ENCODE peak calls at places on chromosomes 11 and 22, in six cellular contexts. X, V, N, A, B and Y are unnamed samples. For H3K36me3, the result is how much of the 10 kb centered on the place peaks cover.

GRCh38 chr11:4664183-4664582 is 20.4 kb downstream of the OR51E1 start:
- DNase-seq in B (no peak), X (no peak), N (no peak), A (no peak), V (no peak), Y (no peak)

GRCh38 chr22:27223317-27224177 is 566.2 kb downstream of the MIAT start:
- DNase-seq in A (no peak), V (no peak), B (no peak), N (no peak), X (no peak), Y (no peak)

GRCh38 chr11:114110948-114111347 is 51.4 kb downstream of the ZBTB16 start:
- DNase-seq in A (no peak), V (no peak), X (no peak), N (peak), B (peak), Y (no peak)

GRCh38 chr11:66443602-66444001 is 5.0 kb upstream of the MRPL11 start:
- DNase-seq in B (no peak), N (no peak), A (no peak), X (no peak), V (no peak), Y (no peak)

GRCh38 chr22:24697671-24698082 is 76.8 kb downstream of the PIWIL3 start:
- DNase-seq in V (no peak), N (peak), B (peak), A (peak), X (no peak), Y (peak)

GRCh38 chr11:13183094-13183825 is 94.3 kb upstream of the BMAL1 start:
- DNase-seq in B (no peak), A (no peak), X (peak), N (no peak), V (no peak), Y (no peak)

GRCh38 chr11:102155676-102156075 is 45.4 kb downstream of the YAP1 start:
- DNase-seq in A (peak), V (no peak), N (no peak), X (no peak), B (no peak), Y (no peak)

GRCh38 chr11:124467376-124468061 is 22.0 kb upstream of the OR8B8 start:
- DNase-seq in B (no peak), N (no peak), V (no peak), X (no peak), A (peak), Y (no peak)

GRCh38 chr11:115941481-115941993 is 437.3 kb upstream of the CADM1 start:
- DNase-seq in N (peak), A (no peak), X (no peak), V (no peak), B (peak), Y (no peak)

GRCh38 chr11:12845739-12846358 is 163.3 kb upstream of the RASSF10 start:
- DNase-seq in B (peak), N (no peak), X (peak), A (no peak), V (no peak), Y (peak)

GRCh38 chr11:100830978-100831732 is 144.1 kb downstream of the ARHGAP42 start:
- DNase-seq in V (no peak), A (peak), N (no peak), B (no peak), X (peak), Y (no peak)

GRCh38 chr11:10041803-10042202 is 252.2 kb downstream of the SBF2 start:
- DNase-seq in N (no peak), V (no peak), X (no peak), B (no peak), A (no peak), Y (no peak)

DNA sequence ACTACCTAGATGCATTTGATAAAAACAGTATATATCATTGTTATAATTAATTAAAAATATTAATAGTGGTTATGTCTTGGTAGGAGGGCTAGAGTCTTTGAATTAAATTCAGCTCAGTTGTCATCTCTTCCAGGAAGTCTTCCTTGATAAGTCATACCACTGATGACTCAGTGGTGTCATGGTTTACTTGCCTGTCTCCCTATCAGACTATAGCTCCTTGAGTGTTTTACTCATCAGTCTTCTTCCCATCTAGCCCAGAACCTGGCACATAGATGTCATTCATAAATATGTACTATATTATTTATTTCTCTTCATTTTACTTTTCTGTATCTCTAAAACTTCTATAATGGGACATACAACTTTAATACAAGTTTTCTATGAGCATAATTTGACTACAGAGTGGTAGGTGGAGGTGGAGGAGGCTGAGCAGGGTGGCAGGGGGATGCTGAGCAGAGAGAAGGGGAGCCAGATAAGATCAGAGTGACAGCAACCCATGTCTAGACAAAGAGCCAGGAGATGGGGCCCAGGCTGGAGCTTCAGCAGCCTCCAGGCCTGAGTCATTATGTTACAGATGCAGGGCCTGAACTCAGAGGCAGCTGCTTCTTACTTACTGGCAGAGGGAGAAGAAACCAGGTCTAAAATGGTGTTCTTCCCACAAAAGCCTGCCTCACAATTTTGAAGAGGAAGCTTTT is 82.3 kb upstream of the PHOX2A start:
- DNase-seq in B (no peak), V (no peak), N (no peak), X (no peak), A (no peak), Y (no peak)
- H3K36me3 ChIP-seq in B (under half), V (under half), N (under half), X (under half), A (under half), Y (under half)

GRCh38 chr11:20162824-20163777 is 2.8 kb upstream of the DBX1 start:
- DNase-seq in V (peak), N (no peak), A (peak), X (peak), B (no peak), Y (peak)
- H3K4me3 ChIP-seq in V (peak), N (no peak), A (no peak), X (peak), B (peak), Y (peak)

GRCh38 chr22:35649026-35649553 is 844 bp downstream of the APOL6 start:
- DNase-seq in V (no peak), N (no peak), A (peak), B (no peak), X (no peak), Y (no peak)
- H3K36me3 ChIP-seq in V (under half), N (under half), A (under half), B (under half), X (under half), Y (under half)

DNA sequence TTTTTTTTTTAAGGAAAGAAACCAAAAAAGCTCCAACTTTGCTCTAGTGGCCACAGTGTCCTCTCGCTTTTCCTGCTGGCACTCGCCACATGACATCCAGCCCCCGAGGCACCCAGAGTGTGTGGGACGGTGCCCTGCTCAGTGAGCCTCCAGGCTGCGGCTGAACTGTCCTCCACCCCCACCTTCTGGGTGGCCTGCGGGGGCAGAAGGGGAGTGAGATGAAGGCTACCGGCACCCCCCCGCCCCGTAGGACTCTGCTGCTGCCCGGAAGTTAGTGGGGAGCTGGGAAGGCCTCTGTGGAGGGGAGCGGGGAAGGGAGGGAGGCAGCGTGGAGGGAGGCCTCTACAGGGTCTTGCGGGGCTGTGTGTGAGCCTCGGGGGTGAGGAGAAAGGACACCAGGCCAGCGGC is 264.4 kb downstream of the CTTN start:
- DNase-seq in V (no peak), A (no peak), X (no peak), N (no peak), B (no peak), Y (peak)
- H3K4me3 ChIP-seq in V (peak), A (no peak), X (no peak), N (no peak), B (no peak), Y (peak)

DNA sequence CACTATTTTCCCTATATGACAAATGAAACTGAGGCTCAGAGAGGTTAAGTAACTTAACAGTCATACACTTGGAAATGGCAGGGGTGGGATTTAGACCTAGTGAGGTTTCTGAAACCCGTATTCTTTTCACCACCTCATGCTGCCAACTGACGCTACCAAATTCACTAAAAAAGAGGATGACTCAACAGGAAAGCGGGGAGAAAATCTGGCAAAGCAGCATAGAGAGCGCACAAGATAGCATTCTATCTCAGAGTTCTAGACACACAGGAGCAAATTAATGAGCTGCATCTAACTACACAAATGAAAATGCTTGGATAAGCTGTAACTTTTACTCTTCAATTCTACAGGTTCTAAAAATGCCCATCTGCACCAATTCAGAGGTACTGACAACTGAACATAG is 136.4 kb downstream of the RBFOX2 start:
- DNase-seq in A (peak), B (no peak), N (no peak), X (no peak), V (no peak), Y (no peak)
- H3K36me3 ChIP-seq in A (under half), B (under half), N (under half), X (under half), V (under half), Y (under half)

GRCh38 chr22:23537421-23537820 is 42.7 kb downstream of the IGLL1 start:
- DNase-seq in A (no peak), V (no peak), N (no peak), B (no peak), X (no peak), Y (no peak)

GRCh38 chr22:23536821-23537345 is 43.2 kb downstream of the IGLL1 start:
- DNase-seq in V (no peak), A (no peak), B (no peak), X (no peak), N (no peak), Y (no peak)

GRCh38 chr22:23538502-23538860 is 41.6 kb downstream of the IGLL1 start:
- DNase-seq in X (no peak), A (no peak), N (no peak), V (no peak), B (no peak), Y (no peak)

GRCh38 chr22:23542933-23543332 is 37.2 kb downstream of the IGLL1 start:
- DNase-seq in A (no peak), V (no peak), X (no peak), B (no peak), N (no peak), Y (no peak)

DNA sequence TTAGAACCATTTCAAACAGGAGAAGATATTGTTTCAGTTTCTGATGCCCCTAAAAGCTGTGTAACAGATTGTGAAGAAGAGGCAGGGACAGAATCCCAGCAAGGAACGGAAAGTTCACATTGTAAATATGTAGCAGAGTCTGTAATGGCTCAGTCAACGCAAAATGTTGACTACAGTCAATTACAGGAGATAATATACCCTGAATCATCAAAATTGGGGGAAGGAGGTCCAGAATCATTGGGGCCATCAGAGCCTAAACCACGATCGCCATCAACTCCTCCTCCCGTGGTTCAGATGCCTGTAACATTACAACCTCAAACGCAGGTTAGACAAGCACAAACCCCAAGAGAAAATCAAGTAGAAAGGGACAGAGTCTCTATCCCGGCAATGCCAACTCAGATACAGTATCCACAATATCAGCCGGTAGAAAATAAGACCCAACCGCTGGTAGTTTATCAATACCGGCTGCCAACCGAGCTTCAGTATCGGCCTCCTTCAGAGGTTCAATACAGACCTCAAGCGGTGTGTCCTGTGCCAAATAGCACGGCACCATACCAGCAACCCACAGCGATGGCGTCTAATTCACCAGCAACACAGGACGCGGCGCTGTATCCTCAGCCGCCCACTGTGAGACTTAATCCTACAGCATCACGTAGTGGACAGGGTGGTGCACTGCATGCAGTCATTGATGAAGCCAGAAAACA is 40.8 kb downstream of the IGLL1 start:
- DNase-seq in N (peak), B (peak), A (peak), V (peak), X (peak), Y (peak)
- H3K4me3 ChIP-seq in N (peak), B (no peak), A (no peak), V (no peak), X (peak), Y (no peak)

GRCh38 chr11:131464024-131464423 is 93.6 kb downstream of the NTM start:
- DNase-seq in V (no peak), A (no peak), N (no peak), B (no peak), X (no peak), Y (no peak)

GRCh38 chr11:131465746-131466145 is 95.3 kb downstream of the NTM start:
- DNase-seq in B (no peak), X (no peak), A (no peak), V (peak), N (no peak), Y (peak)

GRCh38 chr11:131463609-131464008 is 93.2 kb downstream of the NTM start:
- DNase-seq in A (no peak), X (no peak), B (no peak), V (no peak), N (no peak), Y (no peak)

GRCh38 chr11:131465056-131465455 is 94.6 kb downstream of the NTM start:
- DNase-seq in V (no peak), A (no peak), B (no peak), X (no peak), N (no peak), Y (no peak)

GRCh38 chr11:131464481-131464880 is 94.1 kb downstream of the NTM start:
- DNase-seq in X (no peak), A (no peak), B (no peak), N (no peak), V (no peak), Y (no peak)
- H3K36me3 ChIP-seq in X (under half), A (under half), B (under half), N (under half), V (under half), Y (under half)

GRCh38 chr11:368414-369335 is 624 bp upstream of the B4GALNT4 start:
- DNase-seq in A (peak), X (peak), B (no peak), N (no peak), V (peak), Y (peak)

GRCh38 chr11:371716-372590 is 2.7 kb downstream of the B4GALNT4 start:
- DNase-seq in V (no peak), A (no peak), N (no peak), B (no peak), X (no peak), Y (peak)

GRCh38 chr11:369336-370018 is at the start of gene B4GALNT4:
- DNase-seq in X (peak), B (no peak), A (peak), V (no peak), N (no peak), Y (peak)

GRCh38 chr11:371051-371450 is 1.8 kb downstream of the B4GALNT4 start:
- DNase-seq in V (no peak), X (no peak), N (no peak), A (no peak), B (no peak), Y (no peak)

DNA sequence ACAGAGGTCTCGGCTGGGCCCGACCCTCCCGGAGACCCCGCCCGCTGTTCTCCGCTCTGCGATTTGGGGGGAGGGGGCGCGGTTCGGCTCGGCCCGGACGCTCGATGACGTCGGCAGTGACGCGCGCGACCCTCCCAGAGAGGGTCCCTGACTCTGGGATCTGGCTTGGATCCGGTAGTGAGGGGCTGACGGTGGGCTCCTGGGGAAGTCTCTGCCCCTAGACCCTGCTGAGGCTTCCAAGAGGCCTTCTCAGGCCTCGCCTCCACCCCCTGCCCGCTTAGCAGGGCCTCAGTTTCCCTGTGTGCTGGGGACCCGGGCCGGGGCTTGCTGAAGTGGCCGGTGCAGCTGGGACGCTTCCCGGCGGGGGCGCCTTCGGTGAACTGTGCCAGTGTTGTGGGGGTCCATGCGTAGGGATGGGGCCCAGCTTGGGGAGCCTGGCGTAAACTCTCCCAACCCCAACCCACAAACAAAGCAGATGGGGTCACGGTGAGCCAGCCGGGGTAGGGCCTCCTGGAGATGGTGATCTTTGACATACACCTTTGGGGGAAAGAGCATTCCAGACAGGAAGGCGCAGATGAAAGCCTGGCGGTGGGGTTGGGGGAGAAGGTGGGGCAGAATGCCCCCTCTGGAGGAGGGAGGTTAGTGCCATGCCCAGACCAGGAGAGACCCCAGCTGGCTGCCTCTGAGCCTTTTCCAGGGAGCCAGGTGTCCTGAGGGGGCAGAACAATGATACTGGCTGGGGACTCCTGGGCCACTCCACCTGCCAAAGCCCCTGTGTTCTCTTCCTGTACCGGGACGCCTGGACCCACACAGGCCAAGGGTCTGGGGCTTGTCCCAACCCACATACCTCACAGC is 1.0 kb downstream of the B4GALNT4 start:
- DNase-seq in N (no peak), V (peak), X (peak), B (no peak), A (no peak), Y (peak)
- H3K4me3 ChIP-seq in N (no peak), V (peak), X (peak), B (no peak), A (no peak), Y (peak)

GRCh38 chr11:68903288-68903630 is 373 bp downstream of the MRPL21 start:
- DNase-seq in N (no peak), A (no peak), B (no peak), V (no peak), X (no peak), Y (no peak)
- H3K36me3 ChIP-seq in N (under half), A (under half), B (under half), V (under half), X (under half), Y (under half)

GRCh38 chr11:20049231-20049630 is 111.0 kb downstream of the DBX1 start:
- DNase-seq in N (no peak), V (no peak), A (peak), B (no peak), X (no peak), Y (no peak)

GRCh38 chr11:20048707-20049106 is 111.6 kb downstream of the DBX1 start:
- DNase-seq in N (no peak), V (no peak), A (no peak), X (no peak), B (no peak), Y (no peak)

GRCh38 chr11:20047006-20047405 is 113.3 kb downstream of the DBX1 start:
- DNase-seq in A (no peak), X (no peak), B (no peak), V (no peak), N (no peak), Y (no peak)

GRCh38 chr11:20048246-20048645 is 112.0 kb downstream of the DBX1 start:
- DNase-seq in X (no peak), B (no peak), A (no peak), N (no peak), V (no peak), Y (no peak)

DNA sequence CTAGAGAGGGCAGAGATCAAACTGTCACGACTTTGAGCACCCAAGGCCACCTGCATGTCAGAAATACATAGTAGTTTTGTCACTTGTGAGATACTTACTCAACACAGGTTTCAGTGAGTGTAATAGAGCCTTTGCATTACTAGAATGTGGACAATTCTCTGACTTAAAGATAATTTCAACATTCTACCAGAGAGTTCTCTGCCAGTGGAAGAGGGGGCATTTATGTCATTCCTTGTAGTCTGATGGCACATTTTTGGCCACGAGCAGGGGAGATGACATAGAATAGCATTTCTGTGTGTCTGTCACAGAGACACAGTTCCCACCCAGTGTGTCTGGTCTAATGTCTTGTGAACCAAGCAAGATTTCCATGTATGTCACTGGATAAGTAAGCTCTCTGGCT is 112.5 kb downstream of the DBX1 start:
- DNase-seq in A (no peak), B (no peak), V (no peak), N (no peak), X (no peak), Y (no peak)
- H3K4me3 ChIP-seq in A (no peak), B (peak), V (no peak), N (no peak), X (no peak), Y (no peak)